ENCODE peak calls at places on chromosomes 7 and 10, in four cellular contexts. H is mucosa of descending colon, N is colonic mucosa, J is GM12864. M is an unnamed sample.

GRCh38 chr10:15420858-15421257 is 49.8 kb upstream of the FAM171A1 start:
- DNase-seq in H (no peak), N (no peak), J (no peak), M (no peak)

GRCh38 chr10:110664483-110665420 is 20.6 kb downstream of the RBM20 start:
- DNase-seq in H (no peak), N (no peak), J (no peak), M (peak; percentile 93)

GRCh38 chr7:2641406-2642393 is 9.9 kb downstream of the TTYH3 start:
- DNase-seq in H (peak; percentile 73), N (peak; percentile 64), J (no peak), M (peak; percentile 55)

GRCh38 chr10:77478248-77478963 is 159.2 kb downstream of the KCNMA1 start:
- DNase-seq in H (no peak), N (no peak), J (no peak), M (peak; percentile 83)

GRCh38 chr7:5420841-5421625 is 2.6 kb downstream of the TNRC18 start:
- DNase-seq in H (no peak), N (peak; percentile 33), J (no peak), M (no peak)

GRCh38 chr10:85850736-85851135 is 515.9 kb downstream of the GRID1 start:
- DNase-seq in H (no peak), N (no peak), J (no peak), M (no peak)

GRCh38 chr10:96292971-96293909 is 11.0 kb upstream of the DNTT start:
- DNase-seq in H (peak; percentile 29), N (peak; percentile 43), J (no peak), M (peak; percentile 68)

GRCh38 chr10:86830043-86830591 is 73.7 kb downstream of the BMPR1A start:
- DNase-seq in H (no peak), N (no peak), J (no peak), M (peak; percentile 14)

GRCh38 chr7:676972-677385 is 49.5 kb upstream of the DNAAF5 start:
- DNase-seq in H (no peak), N (no peak), J (no peak), M (no peak)

GRCh38 chr7:91892099-91892788 is 11.7 kb upstream of the MTERF1 start:
- DNase-seq in H (no peak), N (no peak), J (no peak), M (no peak)

GRCh38 chr7:18566829-18567228 is 71.3 kb downstream of the HDAC9 start:
- DNase-seq in H (no peak), N (no peak), J (peak; percentile 67), M (peak; percentile 49)

GRCh38 chr10:35126530-35127288 is at the start of gene CREM:
- DNase-seq in H (peak; percentile 99), N (peak; percentile 100), J (peak; percentile 87), M (peak; percentile 98)

GRCh38 chr10:27223964-27224363 is 16.6 kb downstream of the ACBD5 start:
- DNase-seq in H (peak; percentile 47), N (peak; percentile 42), J (peak; percentile 8), M (peak; percentile 61)

GRCh38 chr10:132637477-132638129 is 100.0 kb downstream of the INPP5A start:
- DNase-seq in H (peak; percentile 20), N (no peak), J (peak; percentile 19), M (peak; percentile 62)

GRCh38 chr7:115558186-115558585 is 472.4 kb downstream of the TFEC start:
- DNase-seq in H (no peak), N (no peak), J (no peak), M (no peak)

GRCh38 chr7:96998333-96998732 is 7.0 kb upstream of the DLX6 start:
- DNase-seq in H (no peak), N (no peak), J (no peak), M (no peak)

GRCh38 chr10:86259901-86260562 is 106.6 kb downstream of the GRID1 start:
- DNase-seq in H (no peak), N (no peak), J (no peak), M (no peak)

GRCh38 chr10:93837783-93838677 is 55.7 kb upstream of the SLC35G1 start:
- DNase-seq in H (no peak), N (no peak), J (no peak), M (no peak)

GRCh38 chr10:82813856-82814255 is 938.9 kb downstream of the NRG3 start:
- DNase-seq in H (no peak), N (no peak), J (no peak), M (peak; percentile 7)

GRCh38 chr10:49744091-49744685 is 17.9 kb downstream of the OGDHL start:
- DNase-seq in H (no peak), N (peak; percentile 3), J (no peak), M (no peak)

GRCh38 chr7:81025360-81025759 is 106.5 kb upstream of the SEMA3C start:
- DNase-seq in H (no peak), N (no peak), J (no peak), M (peak; percentile 51)

GRCh38 chr7:28685660-28686417 is 272.3 kb downstream of the TRIL start:
- DNase-seq in H (peak; percentile 60), N (peak; percentile 90), J (no peak), M (peak; percentile 98)

GRCh38 chr10:92690211-92691041 is 671 bp downstream of the HHEX start:
- DNase-seq in H (peak; percentile 72), N (peak; percentile 51), J (no peak), M (peak; percentile 62)

GRCh38 chr7:22346383-22347107 is 10.4 kb downstream of the RAPGEF5 start:
- DNase-seq in H (no peak), N (no peak), J (no peak), M (peak; percentile 86)

GRCh38 chr7:87564290-87564963 is 36.3 kb downstream of the ABCB1 start:
- DNase-seq in H (peak; percentile 66), N (peak; percentile 68), J (peak; percentile 16), M (peak; percentile 47)

GRCh38 chr7:129143724-129144094 is 798 bp upstream of the TSPAN33 start:
- DNase-seq in H (no peak), N (no peak), J (no peak), M (no peak)
- H3K4me3 ChIP-seq in H (no peak overlapping the region), N (no peak overlapping the region), J (peak overlapping the region; percentile 80), M (peak overlapping the region; percentile 60)

DNA sequence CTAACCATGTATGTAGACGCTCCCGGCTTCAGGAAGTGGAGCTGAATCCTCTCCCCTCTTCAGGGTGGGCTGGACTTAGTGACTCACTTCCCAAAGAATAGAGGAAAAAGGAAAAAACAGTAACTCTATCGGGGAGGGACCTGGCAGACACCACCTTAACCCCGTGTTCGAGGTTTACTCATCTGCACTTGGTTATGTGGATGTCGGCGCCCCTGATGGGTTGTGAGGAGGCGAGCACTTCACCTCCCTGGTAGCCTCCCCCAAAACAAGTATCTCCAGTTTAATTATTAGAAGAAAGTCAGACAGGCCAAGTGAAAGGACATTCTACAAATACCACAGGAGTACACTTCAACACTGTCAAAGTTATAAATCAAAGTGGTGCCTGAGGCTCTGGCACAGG is 559.7 kb downstream of the TCERG1L start:
- DNase-seq in H (no peak), N (no peak), J (no peak), M (no peak)
- TF ChIP-seq CTCF in H (no peak), N (no peak), J (no peak), M (no peak)

GRCh38 chr7:149808311-149808710 is 29.9 kb upstream of the ZNF862 start:
- DNase-seq in H (no peak), N (no peak), J (no peak), M (no peak)

GRCh38 chr7:149803551-149804074 is 30.2 kb upstream of the ZNF467 start:
- DNase-seq in H (no peak), N (no peak), J (no peak), M (no peak)

GRCh38 chr7:149804106-149804505 is 30.7 kb upstream of the ZNF467 start:
- DNase-seq in H (no peak), N (no peak), J (no peak), M (no peak)

GRCh38 chr7:149809215-149809614 is 29.0 kb upstream of the ZNF862 start:
- DNase-seq in H (no peak), N (no peak), J (no peak), M (no peak)

DNA sequence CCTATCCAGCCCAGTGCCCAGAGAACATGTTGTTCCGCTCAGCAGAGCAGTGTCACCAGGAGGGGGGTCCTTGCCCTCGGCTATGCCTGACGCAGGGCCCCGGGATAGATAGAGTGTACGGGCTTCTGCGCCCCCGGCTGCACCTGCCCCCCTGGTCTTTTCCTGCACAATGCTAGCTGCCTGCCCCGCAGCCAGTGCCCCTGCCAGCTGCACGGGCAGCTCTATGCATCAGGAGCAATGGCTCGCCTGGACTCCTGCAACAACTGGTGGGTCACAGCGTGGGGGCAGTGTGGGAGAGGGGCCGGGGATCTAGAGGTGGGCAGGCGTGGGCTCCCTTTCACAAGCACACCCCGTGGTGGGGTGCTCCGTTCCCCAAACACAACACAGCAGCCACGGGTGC is 31.4 kb upstream of the ZNF862 start:
- DNase-seq in H (no peak), N (no peak), J (no peak), M (no peak)
- H3K4me3 ChIP-seq in H (no peak overlapping the region), N (no peak overlapping the region), J (no peak overlapping the region), M (no peak overlapping the region)

GRCh38 chr10:23686722-23687121 is 247.8 kb downstream of the OTUD1 start:
- DNase-seq in H (no peak), N (no peak), J (no peak), M (no peak)
- TF ChIP-seq CTCF in H (no peak), N (no peak), J (no peak), M (no peak)

GRCh38 chr10:31944071-31944433 is 15.4 kb upstream of the ARHGAP12 start:
- DNase-seq in H (no peak), N (no peak), J (no peak), M (no peak)

GRCh38 chr10:31949266-31949665 is 20.6 kb upstream of the ARHGAP12 start:
- DNase-seq in H (no peak), N (no peak), J (no peak), M (no peak)

GRCh38 chr10:31945392-31945791 is 16.8 kb upstream of the ARHGAP12 start:
- DNase-seq in H (no peak), N (no peak), J (no peak), M (no peak)

GRCh38 chr10:31948021-31948420 is 19.4 kb upstream of the ARHGAP12 start:
- DNase-seq in H (no peak), N (no peak), J (no peak), M (no peak)

GRCh38 chr10:31947144-31947926 is 18.7 kb upstream of the ARHGAP12 start:
- DNase-seq in H (no peak), N (peak; percentile 69), J (no peak), M (peak; percentile 93)
- H3K4me3 ChIP-seq in H (no peak overlapping the region), N (no peak overlapping the region), J (no peak overlapping the region), M (no peak overlapping the region)

GRCh38 chr7:158782638-158783490 is 46.4 kb downstream of the ESYT2 start:
- DNase-seq in H (peak; percentile 42), N (no peak), J (no peak), M (peak; percentile 44)
- TF ChIP-seq CTCF in H (no peak), N (no peak), J (no peak), M (peak; percentile 41)

M was measured in epithelial cell of esophagus.